ENCODE peak calls at places on chromosomes 6 and 20, in four cellular contexts. One of them, this sample, is unnamed.

GRCh38 chr6:26408828-26409730 is 7.0 kb downstream of the BTN3A1 start:
- DNase-seq in Caco-2: no peak
- DNase-seq in HepG2: no peak
- DNase-seq in heart left ventricle: no peak
- DNase-seq in this sample: no peak

GRCh38 chr20:58950603-58951002 is 30.5 kb upstream of the NELFCD start:
- DNase-seq in Caco-2: no peak
- DNase-seq in HepG2: no peak
- DNase-seq in heart left ventricle: no peak
- DNase-seq in this sample: no peak

GRCh38 chr6:96391776-96392175 is 129.8 kb upstream of the UFL1 start:
- DNase-seq in Caco-2: no peak
- DNase-seq in HepG2: no peak
- DNase-seq in heart left ventricle: no peak
- DNase-seq in this sample: no peak

GRCh38 chr6:164183556-164184123 is 769.1 kb downstream of the QKI start:
- DNase-seq in Caco-2: no peak
- DNase-seq in HepG2: no peak
- DNase-seq in heart left ventricle: no peak
- DNase-seq in this sample: no peak

GRCh38 chr6:145685932-145686331 is 49.4 kb downstream of the EPM2A start:
- DNase-seq in Caco-2: no peak
- DNase-seq in HepG2: no peak
- DNase-seq in heart left ventricle: no peak
- DNase-seq in this sample: no peak

GRCh38 chr20:33568378-33569289 is 78.7 kb downstream of the CBFA2T2 start:
- DNase-seq in Caco-2: no peak
- DNase-seq in HepG2: peak; percentile 30
- DNase-seq in heart left ventricle: peak; percentile 30
- DNase-seq in this sample: no peak

GRCh38 chr6:34090495-34090894 is 55.4 kb downstream of the GRM4 start:
- DNase-seq in Caco-2: no peak
- DNase-seq in HepG2: no peak
- DNase-seq in heart left ventricle: no peak
- DNase-seq in this sample: no peak

GRCh38 chr6:151044465-151045441 is 179.3 kb downstream of the MTHFD1L start:
- DNase-seq in Caco-2: peak; percentile 59
- DNase-seq in HepG2: peak; percentile 93
- DNase-seq in heart left ventricle: peak; percentile 75
- DNase-seq in this sample: peak; percentile 37

GRCh38 chr6:30719791-30720737 is at the start of gene TUBB:
- DNase-seq in Caco-2: peak; percentile 96
- DNase-seq in HepG2: peak; percentile 99
- DNase-seq in heart left ventricle: peak; percentile 97
- DNase-seq in this sample: peak; percentile 97
- TF ChIP-seq CTCF in Caco-2: no peak
- TF ChIP-seq CTCF in HepG2: no peak
- TF ChIP-seq CTCF in heart left ventricle: no peak
- TF ChIP-seq CTCF in this sample: peak; percentile 8

DNA sequence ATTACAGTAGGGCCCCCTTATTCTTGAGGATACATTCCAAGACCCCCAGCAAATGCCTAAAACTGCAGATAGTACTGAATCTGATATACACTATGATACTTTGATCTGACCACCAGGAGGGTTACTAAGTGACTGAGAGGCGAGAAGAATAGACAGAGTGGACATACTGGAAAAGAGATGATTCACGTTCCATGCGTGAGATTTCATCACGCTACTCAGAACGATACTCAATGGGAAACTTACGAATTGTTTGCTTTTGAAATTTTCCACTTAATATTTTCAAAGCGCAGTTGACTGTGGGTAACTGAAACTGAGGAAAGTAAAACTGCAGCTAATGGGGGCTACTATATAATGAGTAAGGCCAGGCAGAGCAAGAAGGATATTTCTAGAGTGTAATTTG is 60.8 kb downstream of the STX11 start:
- DNase-seq in Caco-2: no peak
- DNase-seq in HepG2: no peak
- DNase-seq in heart left ventricle: no peak
- DNase-seq in this sample: no peak
- TF ChIP-seq CTCF in Caco-2: no peak
- TF ChIP-seq CTCF in HepG2: no peak
- TF ChIP-seq CTCF in heart left ventricle: no peak
- TF ChIP-seq CTCF in this sample: no peak

GRCh38 chr20:2101057-2101934 is at the start of gene STK35:
- DNase-seq in Caco-2: peak; percentile 85
- DNase-seq in HepG2: no peak
- DNase-seq in heart left ventricle: no peak
- DNase-seq in this sample: no peak
- TF ChIP-seq CTCF in Caco-2: no peak
- TF ChIP-seq CTCF in HepG2: peak; percentile 23
- TF ChIP-seq CTCF in heart left ventricle: no peak
- TF ChIP-seq CTCF in this sample: no peak

GRCh38 chr6:20459682-20460081 is 58.0 kb downstream of the E2F3 start:
- DNase-seq in Caco-2: no peak
- DNase-seq in HepG2: no peak
- DNase-seq in heart left ventricle: no peak
- DNase-seq in this sample: no peak

GRCh38 chr6:20455175-20456075 is 53.7 kb downstream of the E2F3 start:
- DNase-seq in Caco-2: no peak
- DNase-seq in HepG2: no peak
- DNase-seq in heart left ventricle: no peak
- DNase-seq in this sample: peak; percentile 45

GRCh38 chr6:20454201-20454824 is 52.6 kb downstream of the E2F3 start:
- DNase-seq in Caco-2: no peak
- DNase-seq in HepG2: no peak
- DNase-seq in heart left ventricle: no peak
- DNase-seq in this sample: no peak

GRCh38 chr6:20463396-20463795 is 61.7 kb downstream of the E2F3 start:
- DNase-seq in Caco-2: no peak
- DNase-seq in HepG2: no peak
- DNase-seq in heart left ventricle: no peak
- DNase-seq in this sample: no peak

GRCh38 chr6:20458051-20458894 is 56.6 kb downstream of the E2F3 start:
- DNase-seq in Caco-2: no peak
- DNase-seq in HepG2: no peak
- DNase-seq in heart left ventricle: no peak
- DNase-seq in this sample: no peak
- TF ChIP-seq CTCF in Caco-2: no peak
- TF ChIP-seq CTCF in HepG2: no peak
- TF ChIP-seq CTCF in heart left ventricle: no peak
- TF ChIP-seq CTCF in this sample: no peak

GRCh38 chr6:157562997-157563396 is 182.0 kb downstream of the ZDHHC14 start:
- DNase-seq in Caco-2: no peak
- DNase-seq in HepG2: no peak
- DNase-seq in heart left ventricle: no peak
- DNase-seq in this sample: no peak
- TF ChIP-seq CTCF in Caco-2: no peak
- TF ChIP-seq CTCF in HepG2: no peak
- TF ChIP-seq CTCF in heart left ventricle: no peak
- TF ChIP-seq CTCF in this sample: no peak

DNA sequence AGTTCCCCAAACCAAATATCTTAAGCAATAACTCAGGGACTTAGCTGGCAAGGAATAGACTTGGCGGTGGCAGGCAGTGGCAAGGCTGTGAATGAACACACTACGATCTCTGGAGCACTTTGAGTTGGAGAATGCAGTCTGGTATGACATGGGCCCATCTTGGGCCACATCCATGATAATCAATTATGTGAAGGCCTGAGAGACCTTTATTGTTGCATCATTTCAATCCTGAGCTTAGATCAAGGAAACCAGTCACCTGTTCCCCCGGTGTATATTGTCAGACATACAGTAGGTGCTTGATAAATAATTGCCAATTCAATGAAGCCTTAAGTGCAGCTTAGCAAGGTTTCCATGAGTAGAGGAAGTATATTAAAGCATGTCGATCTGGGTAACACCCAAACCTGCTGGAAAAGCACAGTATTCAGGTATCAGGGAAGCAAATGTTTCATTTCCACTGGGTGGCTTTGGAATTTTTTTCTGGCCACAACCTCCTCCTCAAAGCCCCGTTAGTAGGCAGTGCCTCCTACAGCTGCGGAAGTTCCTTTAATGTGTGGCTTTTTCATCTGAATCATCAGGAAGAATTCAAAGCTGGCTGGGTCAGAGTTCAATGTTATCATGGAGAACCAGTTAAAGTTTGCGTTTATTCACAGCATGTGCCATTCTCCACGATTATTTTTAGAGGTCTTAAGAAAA is 10.2 kb downstream of the CASS4 start:
- DNase-seq in Caco-2: no peak
- DNase-seq in HepG2: peak; percentile 81
- DNase-seq in heart left ventricle: peak; percentile 14
- DNase-seq in this sample: peak; percentile 58
- TF ChIP-seq CTCF in Caco-2: no peak
- TF ChIP-seq CTCF in HepG2: peak; percentile 27
- TF ChIP-seq CTCF in heart left ventricle: no peak
- TF ChIP-seq CTCF in this sample: peak; percentile 12

GRCh38 chr6:41785689-41786450 is 1.6 kb upstream of the TOMM6 start:
- DNase-seq in Caco-2: no peak
- DNase-seq in HepG2: no peak
- DNase-seq in heart left ventricle: no peak
- DNase-seq in this sample: no peak

GRCh38 chr6:41787219-41787917 is at the start of gene TOMM6:
- DNase-seq in Caco-2: peak; percentile 93
- DNase-seq in HepG2: peak; percentile 92
- DNase-seq in heart left ventricle: peak; percentile 97
- DNase-seq in this sample: peak; percentile 93

GRCh38 chr6:41784581-41785171 is 2.8 kb upstream of the TOMM6 start:
- DNase-seq in Caco-2: no peak
- DNase-seq in HepG2: no peak
- DNase-seq in heart left ventricle: no peak
- DNase-seq in this sample: no peak

GRCh38 chr6:41785254-41785653 is 2.2 kb upstream of the TOMM6 start:
- DNase-seq in Caco-2: no peak
- DNase-seq in HepG2: no peak
- DNase-seq in heart left ventricle: peak; percentile 50
- DNase-seq in this sample: no peak

DNA sequence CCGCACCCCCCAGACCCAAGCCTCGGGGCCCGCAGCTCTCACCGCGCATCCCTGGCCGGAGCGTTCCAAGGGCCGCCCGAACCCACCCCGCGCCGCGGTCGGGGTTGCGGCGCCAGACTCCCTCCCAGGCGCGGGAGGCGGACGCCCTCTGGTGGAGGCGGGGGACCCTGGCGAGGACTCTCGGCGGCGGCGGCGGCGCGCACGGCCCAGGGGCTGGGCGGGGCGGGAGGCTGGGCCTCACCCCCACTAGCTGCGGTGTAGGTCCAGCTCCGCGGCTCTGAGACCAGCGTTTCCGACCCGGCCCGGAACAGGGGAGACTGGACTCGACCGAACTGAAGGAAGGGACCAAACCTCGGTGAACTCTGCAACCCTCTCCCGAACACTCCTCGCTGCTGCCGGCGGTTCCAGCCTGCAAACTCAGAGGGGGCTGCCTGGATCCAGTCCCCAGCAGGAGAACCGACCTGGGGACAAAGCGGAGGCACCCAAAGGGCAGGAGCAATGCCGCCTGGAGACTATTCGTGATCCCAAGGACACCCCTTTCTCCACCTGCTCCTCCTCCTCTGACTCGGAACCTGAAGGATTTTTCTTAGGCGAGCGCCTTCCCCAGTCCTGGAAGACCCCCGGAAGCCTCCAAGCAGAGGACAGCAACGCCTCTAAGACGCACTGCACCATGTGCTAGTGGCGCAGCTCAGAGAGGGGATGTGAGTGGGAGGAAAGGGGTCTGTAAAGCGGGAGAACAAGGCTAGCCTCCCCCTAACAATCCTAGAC is 859 bp upstream of the TOMM6 start:
- DNase-seq in Caco-2: peak; percentile 80
- DNase-seq in HepG2: peak; percentile 76
- DNase-seq in heart left ventricle: peak; percentile 91
- DNase-seq in this sample: peak; percentile 73
- TF ChIP-seq CTCF in Caco-2: peak; percentile 67
- TF ChIP-seq CTCF in HepG2: peak; percentile 93
- TF ChIP-seq CTCF in heart left ventricle: peak; percentile 84
- TF ChIP-seq CTCF in this sample: peak; percentile 41

GRCh38 chr20:57329608-57330221 is at the start of gene SPO11:
- DNase-seq in Caco-2: peak; percentile 79
- DNase-seq in HepG2: no peak
- DNase-seq in heart left ventricle: no peak
- DNase-seq in this sample: no peak
- TF ChIP-seq CTCF in Caco-2: peak; percentile 41
- TF ChIP-seq CTCF in HepG2: peak; percentile 40
- TF ChIP-seq CTCF in heart left ventricle: no peak
- TF ChIP-seq CTCF in this sample: no peak

DNA sequence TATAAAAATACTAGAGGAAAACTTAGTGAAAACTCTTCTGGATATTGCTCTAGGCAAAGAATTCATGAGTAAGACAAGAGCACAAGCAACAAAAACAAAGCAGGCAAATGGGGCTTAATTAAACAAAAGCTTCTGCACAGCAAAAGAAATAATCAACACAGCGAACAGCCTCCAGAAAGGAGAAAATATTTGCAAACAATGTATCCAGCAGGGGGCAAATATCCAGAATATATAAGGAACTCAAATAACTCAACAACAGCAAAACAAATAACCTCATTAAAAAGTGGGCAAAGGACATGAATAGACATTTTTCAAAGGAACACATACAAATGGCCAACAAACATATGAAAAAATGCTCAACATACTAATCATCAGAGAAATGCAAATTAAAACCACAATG is 17.1 kb upstream of the HECA start:
- DNase-seq in Caco-2: no peak
- DNase-seq in HepG2: no peak
- DNase-seq in heart left ventricle: no peak
- DNase-seq in this sample: no peak
- TF ChIP-seq CTCF in Caco-2: no peak
- TF ChIP-seq CTCF in HepG2: no peak
- TF ChIP-seq CTCF in heart left ventricle: no peak
- TF ChIP-seq CTCF in this sample: peak; percentile 20

DNA sequence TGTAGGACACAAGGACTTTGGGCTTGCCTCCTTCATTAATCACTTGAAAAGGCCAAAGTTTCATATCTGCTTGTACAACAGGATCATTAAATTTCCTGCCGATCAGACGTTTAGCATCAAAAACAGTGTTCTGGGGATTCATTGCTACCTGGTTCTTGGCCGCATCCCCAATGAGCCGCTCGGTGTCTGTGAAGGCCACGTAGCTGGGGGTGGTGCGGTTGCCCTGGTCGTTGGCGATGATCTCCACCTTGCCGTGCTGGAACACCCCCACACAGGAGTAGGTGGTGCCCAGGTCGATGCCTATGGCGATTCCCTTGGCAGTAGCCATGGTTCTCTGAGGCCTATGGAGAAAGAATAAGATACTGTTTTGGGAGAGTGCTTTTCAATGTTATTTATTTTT is 3.4 kb downstream of the HSPA1L start:
- DNase-seq in Caco-2: no peak
- DNase-seq in HepG2: no peak
- DNase-seq in heart left ventricle: no peak
- DNase-seq in this sample: no peak
- TF ChIP-seq CTCF in Caco-2: no peak
- TF ChIP-seq CTCF in HepG2: no peak
- TF ChIP-seq CTCF in heart left ventricle: no peak
- TF ChIP-seq CTCF in this sample: no peak